ENCODE peak calls at places on chromosomes 16 and 17, in five cellular contexts. A is left ventricle myocardium inferior, M is keratinocyte, Z is heart right ventricle, I is pancreas. V is an unnamed sample.

GRCh38 chr17:8599351-8600011 is 31.0 kb downstream of the MYH10 start:
- DNase-seq in M (no peak), Z (no peak), I (no peak), A (no peak), V (no peak)

GRCh38 chr16:62225675-62226074 is 189.4 kb upstream of the CDH8 start:
- DNase-seq in Z (peak; percentile 47), I (peak; percentile 80), M (peak; percentile 71), A (peak; percentile 60), V (peak; percentile 12)

GRCh38 chr16:2082983-2083364 is 35.2 kb downstream of the TSC2 start:
- DNase-seq in I (no peak), M (no peak), A (no peak), Z (peak; percentile 45), V (no peak)

GRCh38 chr17:8799001-8799850 is at the start of gene MFSD6L:
- DNase-seq in Z (no peak), M (no peak), A (no peak), I (peak; percentile 86), V (no peak)

GRCh38 chr17:28346746-28347246 is 10.5 kb downstream of the POLDIP2 start:
- DNase-seq in Z (no peak), A (no peak), I (peak; percentile 76), M (no peak), V (no peak)

GRCh38 chr17:70913086-70913485 is 743.8 kb downstream of the KCNJ2 start:
- DNase-seq in I (no peak), M (no peak), A (no peak), Z (no peak), V (no peak)

GRCh38 chr16:69839798-69840409 is 77.8 kb downstream of the WWP2 start:
- DNase-seq in Z (peak; percentile 37), M (no peak), I (peak; percentile 85), A (peak; percentile 45), V (no peak)

GRCh38 chr17:62572488-62573469 is 54.7 kb upstream of the MRC2 start:
- DNase-seq in Z (peak; percentile 12), I (no peak), M (no peak), A (no peak), V (no peak)

GRCh38 chr17:49388290-49388640 is 26.2 kb upstream of the ZNF652 start:
- DNase-seq in Z (no peak), M (no peak), I (no peak), A (no peak), V (no peak)

GRCh38 chr17:40358323-40359038 is 6.1 kb downstream of the GJD3 start:
- DNase-seq in A (peak; percentile 90), M (no peak), Z (peak; percentile 88), I (peak; percentile 73), V (peak; percentile 46)

GRCh38 chr16:2473999-2474876 is 689 bp upstream of the TBC1D24 start:
- DNase-seq in M (no peak), A (peak; percentile 56), I (no peak), Z (no peak), V (no peak)

GRCh38 chr16:70738083-70738977 is 52.5 kb upstream of the MTSS2 start:
- DNase-seq in I (no peak), Z (peak; percentile 74), M (no peak), A (peak; percentile 69), V (no peak)

GRCh38 chr17:39999067-39999466 is 16.2 kb upstream of the CSF3 start:
- DNase-seq in I (no peak), Z (no peak), M (no peak), A (no peak), V (no peak)

GRCh38 chr17:58153046-58153445 is 4.9 kb downstream of the OR4D1 start:
- DNase-seq in I (no peak), M (no peak), A (no peak), Z (no peak), V (no peak)

GRCh38 chr17:2972749-2973148 is 90.7 kb downstream of the OR1D5 start:
- DNase-seq in A (no peak), M (no peak), I (no peak), Z (no peak), V (no peak)

GRCh38 chr17:56034120-56034757 is 119.0 kb upstream of the ANKFN1 start:
- DNase-seq in M (no peak), Z (no peak), A (no peak), I (no peak), V (no peak)

DNA sequence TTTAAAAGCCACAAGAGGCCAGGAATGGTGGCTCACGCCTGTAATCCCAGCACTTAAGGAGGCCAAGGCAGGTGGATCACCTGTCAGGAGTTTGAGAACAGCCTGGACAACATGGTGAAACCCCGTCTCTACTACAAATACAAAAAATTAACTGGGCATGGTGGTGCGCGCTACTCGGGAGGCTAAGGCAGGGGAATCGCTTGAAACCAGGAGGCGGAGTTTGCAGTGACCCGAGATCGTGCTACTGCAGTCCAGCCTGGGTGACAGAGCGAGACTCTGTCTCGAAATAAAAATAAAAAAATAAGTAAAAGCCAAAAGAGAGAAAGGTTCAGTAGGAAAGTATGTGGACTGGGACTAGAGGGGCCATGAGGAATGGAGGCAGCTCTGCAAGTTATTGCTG is 13.1 kb upstream of the ITGAL start:
- DNase-seq in A (no peak), M (no peak), I (no peak), Z (no peak), V (no peak)
- H3K4me3 ChIP-seq in A (no peak overlapping the region), M (no peak overlapping the region), I (no peak overlapping the region), Z (no peak overlapping the region), V (no peak overlapping the region)

GRCh38 chr16:88536971-88537751 is 33.0 kb upstream of the ZC3H18 start:
- DNase-seq in I (no peak), Z (no peak), A (no peak), M (no peak), V (no peak)

GRCh38 chr16:88535181-88535856 is 34.9 kb upstream of the ZC3H18 start:
- DNase-seq in I (no peak), Z (no peak), M (no peak), A (no peak), V (no peak)

GRCh38 chr16:88536510-88536909 is 33.7 kb upstream of the ZC3H18 start:
- DNase-seq in A (no peak), Z (no peak), I (no peak), M (no peak), V (no peak)

GRCh38 chr16:88534731-88535141 is 35.5 kb upstream of the ZC3H18 start:
- DNase-seq in Z (no peak), A (peak; percentile 57), I (no peak), M (no peak), V (no peak)

DNA sequence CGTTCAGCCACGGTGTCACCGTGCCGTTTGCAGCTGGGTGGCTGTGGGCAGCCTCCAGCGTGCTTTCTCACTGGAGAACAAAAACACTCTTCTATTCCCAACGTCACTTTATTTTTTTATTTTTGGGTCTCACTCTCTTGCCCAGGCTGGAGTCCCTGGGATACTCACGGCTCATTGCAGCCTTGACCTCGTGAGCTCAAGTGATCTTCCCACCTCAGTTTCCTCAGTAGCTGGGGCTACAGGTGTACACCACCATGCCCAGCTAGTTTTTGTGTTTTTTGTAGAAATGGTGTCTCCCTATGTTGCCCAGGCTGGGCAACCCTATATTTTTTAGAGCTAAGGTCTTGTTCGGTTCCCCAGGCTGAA is 34.4 kb upstream of the ZC3H18 start:
- DNase-seq in A (no peak), M (no peak), I (no peak), Z (no peak), V (no peak)
- H3K4me1 ChIP-seq in A (peaks cover 21% of the 10 kb centered on the region), M (peaks cover 13% of the 10 kb centered on the region), I (no peaks in the 10 kb centered on the region), Z (peaks cover 10% of the 10 kb centered on the region), V (no peaks in the 10 kb centered on the region)

GRCh38 chr17:66945451-66945850 is 19.1 kb upstream of the CACNG4 start:
- DNase-seq in M (no peak), I (no peak), Z (no peak), A (no peak), V (no peak)

GRCh38 chr17:66948061-66948750 is 16.3 kb upstream of the CACNG4 start:
- DNase-seq in Z (no peak), M (no peak), A (no peak), I (no peak), V (no peak)

GRCh38 chr17:66946251-66946650 is 18.3 kb upstream of the CACNG4 start:
- DNase-seq in Z (no peak), A (no peak), M (no peak), I (no peak), V (no peak)

GRCh38 chr17:66949501-66949900 is 15.0 kb upstream of the CACNG4 start:
- DNase-seq in A (no peak), M (no peak), I (no peak), Z (no peak), V (no peak)

GRCh38 chr17:66947311-66947710 is 17.2 kb upstream of the CACNG4 start:
- DNase-seq in A (no peak), M (no peak), I (no peak), Z (no peak), V (no peak)
- H3K4me3 ChIP-seq in A (no peak overlapping the region), M (no peak overlapping the region), I (no peak overlapping the region), Z (no peak overlapping the region), V (no peak overlapping the region)

GRCh38 chr16:27374231-27374793 is 27.7 kb upstream of the IL21R start:
- DNase-seq in Z (no peak), A (no peak), M (no peak), I (no peak), V (no peak)
- H3K4me1 ChIP-seq in Z (peaks cover 3% of the 10 kb centered on the region), A (peaks cover 6% of the 10 kb centered on the region), M (no peaks in the 10 kb centered on the region), I (no peaks in the 10 kb centered on the region), V (no peaks in the 10 kb centered on the region)

GRCh38 chr16:85138073-85138824 is 26.0 kb upstream of the CIBAR2 start:
- DNase-seq in A (no peak), M (no peak), Z (no peak), I (no peak), V (no peak)

GRCh38 chr16:85136213-85136704 is 24.0 kb upstream of the CIBAR2 start:
- DNase-seq in Z (peak; percentile 42), A (no peak), M (no peak), I (no peak), V (no peak)

GRCh38 chr16:85137323-85138072 is 25.2 kb upstream of the CIBAR2 start:
- DNase-seq in I (peak; percentile 92), A (peak; percentile 96), M (no peak), Z (peak; percentile 93), V (no peak)

GRCh38 chr16:85134794-85135153 is 22.5 kb upstream of the CIBAR2 start:
- DNase-seq in I (no peak), M (no peak), A (peak; percentile 66), Z (peak; percentile 68), V (no peak)

GRCh38 chr16:85136705-85137322 is 24.5 kb upstream of the CIBAR2 start:
- DNase-seq in I (peak; percentile 46), M (no peak), Z (peak; percentile 53), A (peak; percentile 52), V (no peak)
- H3K4me3 ChIP-seq in I (no peak overlapping the region), M (no peak overlapping the region), Z (peak overlapping the region; percentile 49), A (peak overlapping the region; percentile 56), V (no peak overlapping the region)

V was measured in Panc1.